ENCODE peak calls at places on chromosomes 11 and 22, in six cellular contexts. R is suprapubic skin, H is dorsolateral prefrontal cortex, V is left ventricle myocardium inferior, D is brain microvascular endothelial cell, S is foreskin keratinocyte. P is an unnamed sample.

GRCh38 chr11:23727821-23728220 is 769.0 kb upstream of the LUZP2 start:
- DNase-seq in R (no peak), H (no peak), V (no peak), D (peak; percentile 79), S (peak; percentile 65), P (no peak)

GRCh38 chr11:71488086-71488967 is 35.3 kb downstream of the NADSYN1 start:
- DNase-seq in R (no peak), H (no peak), V (no peak), D (peak; percentile 52), S (peak; percentile 91), P (no peak)

GRCh38 chr22:30423296-30423958 is 2.1 kb upstream of the MTFP1 start:
- DNase-seq in R (peak; percentile 87), H (peak; percentile 58), V (peak; percentile 74), D (no peak), S (no peak), P (peak; percentile 66)

GRCh38 chr22:23769321-23769965 is 1.7 kb upstream of the CHCHD10 start:
- DNase-seq in R (no peak), H (no peak), V (no peak), D (no peak), S (no peak), P (no peak)

GRCh38 chr11:121634889-121635288 is 182.1 kb upstream of the SORL1-AS1 start:
- DNase-seq in R (no peak), H (no peak), V (no peak), D (peak; percentile 85), S (peak; percentile 49), P (no peak)

GRCh38 chr11:88315015-88315414 is 22.5 kb downstream of the CTSC start:
- DNase-seq in R (no peak), H (no peak), V (no peak), D (no peak), S (no peak), P (no peak)

GRCh38 chr11:16082532-16083055 is 273.8 kb downstream of the SOX6 start:
- DNase-seq in R (no peak), H (no peak), V (no peak), D (no peak), S (no peak), P (no peak)

GRCh38 chr22:19504900-19505734 is 19.1 kb downstream of the CLDN5 start:
- DNase-seq in R (no peak), H (no peak), V (no peak), D (no peak), S (no peak), P (no peak)

GRCh38 chr11:10326080-10326964 is 21.4 kb downstream of the ADM start:
- DNase-seq in R (no peak), H (no peak), V (peak; percentile 27), D (no peak), S (no peak), P (no peak)

GRCh38 chr11:88117281-88117858 is 57.9 kb downstream of the RAB38 start:
- DNase-seq in R (no peak), H (no peak), V (no peak), D (no peak), S (peak; percentile 48), P (no peak)

GRCh38 chr11:40602866-40603578 is 856.4 kb downstream of the LRRC4C start:
- DNase-seq in R (no peak), H (no peak), V (no peak), D (no peak), S (peak; percentile 85), P (peak; percentile 34)

GRCh38 chr11:6736495-6737121 is 35.2 kb downstream of the OR2AG2 start:
- DNase-seq in R (no peak), H (no peak), V (no peak), D (no peak), S (peak; percentile 28), P (no peak)

GRCh38 chr11:115691030-115691429 is 186.8 kb upstream of the CADM1 start:
- DNase-seq in R (no peak), H (no peak), V (no peak), D (no peak), S (no peak), P (no peak)

GRCh38 chr11:44269369-44270351 is 40.3 kb downstream of the ALX4 start:
- DNase-seq in R (no peak), H (no peak), V (no peak), D (peak; percentile 80), S (no peak), P (no peak)

GRCh38 chr11:71151561-71151960 is 100.8 kb downstream of the SHANK2 start:
- DNase-seq in R (no peak), H (no peak), V (no peak), D (no peak), S (no peak), P (no peak)

GRCh38 chr11:70243912-70244652 is 26.4 kb upstream of the PPFIA1 start:
- DNase-seq in R (no peak), H (no peak), V (no peak), D (peak; percentile 39), S (no peak), P (no peak)

GRCh38 chr11:2549491-2549875 is 104.7 kb downstream of the KCNQ1 start:
- DNase-seq in R (peak; percentile 51), H (peak; percentile 36), V (no peak), D (no peak), S (no peak), P (no peak)

GRCh38 chr11:35376613-35377012 is 42.7 kb downstream of the SLC1A2 start:
- DNase-seq in R (no peak), H (no peak), V (no peak), D (no peak), S (no peak), P (no peak)

GRCh38 chr22:18065256-18065655 is 12.5 kb upstream of the PEX26 start:
- DNase-seq in R (no peak), H (no peak), V (no peak), D (no peak), S (peak; percentile 38), P (no peak)

GRCh38 chr11:2376751-2377451 is at the start of gene CD81:
- DNase-seq in R (peak; percentile 79), H (peak; percentile 49), V (no peak), D (no peak), S (no peak), P (no peak)

GRCh38 chr11:62004473-62004872 is 37.0 kb upstream of the FTH1 start:
- DNase-seq in R (peak; percentile 56), H (no peak), V (no peak), D (peak; percentile 56), S (no peak), P (no peak)

GRCh38 chr22:41564563-41564962 is 3.8 kb downstream of the CSDC2 start:
- DNase-seq in R (no peak), H (no peak), V (no peak), D (no peak), S (no peak), P (no peak)

GRCh38 chr22:39097098-39098020 is at the start of gene APOBEC3H:
- DNase-seq in R (no peak), H (no peak), V (no peak), D (no peak), S (peak; percentile 69), P (peak; percentile 31)

GRCh38 chr22:44828193-44828592 is 75.8 kb downstream of the ARHGAP8 start:
- DNase-seq in R (no peak), H (no peak), V (no peak), D (no peak), S (peak; percentile 1), P (no peak)

GRCh38 chr11:2584812-2585565 is 114.8 kb downstream of the KCNQ1OT1 start:
- DNase-seq in R (peak; percentile 45), H (peak; percentile 30), V (peak; percentile 11), D (no peak), S (no peak), P (no peak)

DNA sequence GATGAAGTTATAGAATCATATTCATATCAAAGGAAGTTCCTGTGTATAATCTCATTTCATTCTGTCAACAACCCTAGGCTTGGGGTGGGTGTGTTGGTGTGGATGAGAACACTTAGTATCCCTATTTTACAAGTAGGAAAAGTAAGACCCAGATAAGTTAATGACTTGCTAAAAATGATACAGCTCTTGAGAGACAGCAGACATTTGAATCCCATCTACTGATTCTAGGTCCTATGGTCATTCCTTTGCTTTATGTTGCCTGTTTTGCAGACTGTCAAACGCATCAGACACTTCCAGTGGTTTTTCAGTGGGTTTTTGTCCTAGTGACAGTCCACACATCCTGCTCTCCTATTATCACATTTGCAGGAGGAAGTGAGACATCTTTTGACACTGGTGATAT is 153.1 kb downstream of the TEAD1 start:
- DNase-seq in R (no peak), H (no peak), V (no peak), D (no peak), S (no peak), P (no peak)
- H3K27me3 ChIP-seq in R (no peaks in the 10 kb centered on the region), H (no peaks in the 10 kb centered on the region), V (no peaks in the 10 kb centered on the region), D (no peaks in the 10 kb centered on the region), S (no peaks in the 10 kb centered on the region), P (no peaks in the 10 kb centered on the region)

GRCh38 chr11:3808846-3809623 is 675 bp downstream of the PGAP2 start:
- DNase-seq in R (no peak), H (no peak), V (no peak), D (no peak), S (peak; percentile 76), P (peak; percentile 65)
- H3K27ac ChIP-seq in R (peak overlapping the region; percentile 75), H (peak overlapping the region; percentile 73), V (peak overlapping the region; percentile 84), D (no peak overlapping the region), S (no peak overlapping the region), P (peak overlapping the region; percentile 2)

GRCh38 chr22:46148336-46148735 is 2.0 kb upstream of the PPARA start:
- DNase-seq in R (no peak), H (no peak), V (no peak), D (no peak), S (no peak), P (no peak)
- H3K27me3 ChIP-seq in R (no peaks in the 10 kb centered on the region), H (no peaks in the 10 kb centered on the region), V (no peaks in the 10 kb centered on the region), D (peaks cover 15% of the 10 kb centered on the region), S (peaks cover 8% of the 10 kb centered on the region), P (no peaks in the 10 kb centered on the region)

DNA sequence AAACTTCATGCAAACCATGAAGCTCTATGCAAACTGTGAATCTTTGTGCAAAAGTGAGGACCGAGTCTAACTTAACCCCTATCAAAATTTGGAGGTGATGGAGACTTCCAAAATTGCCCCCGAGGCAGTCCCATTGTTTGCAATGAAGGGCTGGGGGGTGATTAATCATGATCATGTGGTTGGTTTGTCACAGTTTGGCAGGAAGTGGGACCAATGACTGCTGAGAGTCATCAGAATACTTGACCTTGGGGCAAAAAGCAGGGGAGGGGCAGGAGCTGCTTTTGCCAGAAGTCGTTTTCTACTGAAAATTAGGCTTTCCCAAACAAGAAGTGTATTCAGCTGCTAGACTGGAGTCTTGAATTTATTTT is 23.2 kb downstream of the FZD4 start:
- DNase-seq in R (no peak), H (no peak), V (no peak), D (peak; percentile 62), S (peak; percentile 62), P (no peak)
- H3K27ac ChIP-seq in R (no peak overlapping the region), H (no peak overlapping the region), V (peak overlapping the region; percentile 30), D (peak overlapping the region; percentile 73), S (no peak overlapping the region), P (no peak overlapping the region)

GRCh38 chr11:107591098-107591445 is at the start of gene ELMOD1:
- DNase-seq in R (no peak), H (peak; percentile 53), V (peak; percentile 54), D (peak; percentile 24), S (no peak), P (no peak)

GRCh38 chr11:107592256-107592655 is 1.3 kb downstream of the ELMOD1 start:
- DNase-seq in R (no peak), H (no peak), V (no peak), D (no peak), S (no peak), P (no peak)

GRCh38 chr11:107591446-107592236 is 694 bp downstream of the ELMOD1 start:
- DNase-seq in R (peak; percentile 57), H (no peak), V (no peak), D (no peak), S (no peak), P (no peak)

GRCh38 chr11:107593941-107594340 is 3.0 kb downstream of the ELMOD1 start:
- DNase-seq in R (no peak), H (no peak), V (no peak), D (no peak), S (no peak), P (no peak)

GRCh38 chr11:107592813-107593212 is 1.9 kb downstream of the ELMOD1 start:
- DNase-seq in R (no peak), H (no peak), V (no peak), D (no peak), S (no peak), P (no peak)
- H3K27me3 ChIP-seq in R (peaks cover 69% of the 10 kb centered on the region), H (peaks cover 11% of the 10 kb centered on the region), V (peaks cover 95% of the 10 kb centered on the region), D (peaks cover 41% of the 10 kb centered on the region), S (peaks cover 99% of the 10 kb centered on the region), P (no peaks in the 10 kb centered on the region)